ENCODE peak calls at places on chromosomes 3 and 15, in seven cellular contexts. Q is GM12891; G is stomach; D is choroid plexus epithelial cell; I is Right ventricle myocardium inferior; X is endothelial cell; B is stimulated activated CD8-positive, alpha-beta memory T cell treated with anti-CD3 and anti-CD28 coated beads, Interleukin-7, amount 100 ng/mL, for 1 hour. Z is an unnamed sample.

GRCh38 chr15:83014205-83014653 is 2.8 kb upstream of the C15orf40 start:
- DNase-seq in Q (no peak), G (no peak), D (no peak), I (no peak), X (no peak), B (no peak), Z (no peak)

GRCh38 chr15:48553559-48553958 is 92.0 kb downstream of the FBN1 start:
- DNase-seq in Q (no peak), G (no peak), D (peak; percentile 66), I (no peak), X (no peak), B (no peak), Z (no peak)

GRCh38 chr15:80974914-80975313 is 14.7 kb downstream of the MESD start:
- DNase-seq in Q (no peak), G (no peak), D (no peak), I (no peak), X (no peak), B (no peak), Z (no peak)

GRCh38 chr3:197749315-197749600 is 425 bp upstream of the FYTTD1 start:
- DNase-seq in Q (peak; percentile 37), G (peak; percentile 39), D (peak; percentile 52), I (no peak), X (no peak), B (no peak), Z (no peak)

GRCh38 chr15:50227076-50227475 is 38.5 kb downstream of the HDC start:
- DNase-seq in Q (no peak), G (no peak), D (peak; percentile 53), I (no peak), X (no peak), B (no peak), Z (no peak)

GRCh38 chr3:148221303-148221702 is 476.4 kb upstream of the AGTR1 start:
- DNase-seq in Q (no peak), G (no peak), D (no peak), I (no peak), X (no peak), B (no peak), Z (no peak)

GRCh38 chr3:13012228-13012691 is 61.0 kb downstream of the IQSEC1 start:
- DNase-seq in Q (no peak), G (peak; percentile 70), D (no peak), I (peak; percentile 92), X (no peak), B (no peak), Z (no peak)

GRCh38 chr3:125585595-125586223 is 9.6 kb downstream of the OSBPL11 start:
- DNase-seq in Q (no peak), G (peak; percentile 62), D (peak; percentile 81), I (no peak), X (peak; percentile 64), B (no peak), Z (no peak)

GRCh38 chr3:159669024-159669476 is 319.6 kb upstream of the IL12A start:
- DNase-seq in Q (no peak), G (no peak), D (peak; percentile 56), I (no peak), X (no peak), B (no peak), Z (no peak)

GRCh38 chr3:122079524-122079923 is 24.4 kb downstream of the CD86 start:
- DNase-seq in Q (no peak), G (no peak), D (no peak), I (no peak), X (no peak), B (no peak), Z (no peak)

GRCh38 chr15:81054236-81054635 is 53.5 kb downstream of the TLNRD1 start:
- DNase-seq in Q (no peak), G (no peak), D (no peak), I (no peak), X (no peak), B (no peak), Z (no peak)

GRCh38 chr3:58559586-58559985 is 17.6 kb downstream of the FAM107A start:
- DNase-seq in Q (no peak), G (no peak), D (no peak), I (no peak), X (no peak), B (no peak), Z (peak; percentile 33)

GRCh38 chr3:14488286-14489036 is 51.7 kb downstream of the GRIP2 start:
- DNase-seq in Q (no peak), G (no peak), D (no peak), I (no peak), X (no peak), B (no peak), Z (no peak)

GRCh38 chr15:31035610-31036009 is 44.2 kb upstream of the MTMR10 start:
- DNase-seq in Q (no peak), G (no peak), D (no peak), I (no peak), X (no peak), B (no peak), Z (no peak)

GRCh38 chr3:141410408-141410807 is 42.1 kb downstream of the ZBTB38 start:
- DNase-seq in Q (no peak), G (no peak), D (peak; percentile 93), I (no peak), X (no peak), B (no peak), Z (no peak)

Z was measured in mesenteric fat pad.